ENCODE peak calls at places on chromosomes 16 and 17, in eight cellular contexts. U, K, R, M, Q, I, H and L are unnamed samples.

GRCh38 chr17:1509255-1509943 is 7.0 kb downstream of the INPP5K start:
- DNase-seq in U (no peak), K (no peak), R (no peak), M (no peak), Q (peak), I (no peak), H (no peak), L (no peak)

GRCh38 chr16:62050793-62051192 is 14.6 kb upstream of the CDH8 start:
- DNase-seq in U (no peak), K (no peak), R (no peak), M (no peak), Q (no peak), I (no peak), H (no peak), L (no peak)

GRCh38 chr16:88195911-88196465 is 186.8 kb upstream of the ZNF469 start:
- DNase-seq in U (no peak), K (no peak), R (no peak), M (no peak), Q (no peak), I (no peak), H (no peak), L (no peak)

GRCh38 chr16:4176794-4177438 is 60.7 kb upstream of the ADCY9 start:
- DNase-seq in U (peak), K (no peak), R (peak), M (no peak), Q (peak), I (no peak), H (no peak), L (no peak)

GRCh38 chr17:55545765-55546164 is 34.5 kb upstream of the SMIM36 start:
- DNase-seq in U (no peak), K (no peak), R (no peak), M (no peak), Q (no peak), I (no peak), H (no peak), L (no peak)

GRCh38 chr17:38509772-38510423 is 81.6 kb downstream of the ARHGAP23 start:
- DNase-seq in U (no peak), K (no peak), R (no peak), M (peak), Q (no peak), I (no peak), H (no peak), L (peak)

GRCh38 chr17:2904135-2904534 is 107.9 kb downstream of the RAP1GAP2 start:
- DNase-seq in U (no peak), K (peak), R (no peak), M (no peak), Q (no peak), I (no peak), H (no peak), L (peak)

GRCh38 chr16:47777191-47777590 is 316.1 kb downstream of the PHKB start:
- DNase-seq in U (peak), K (no peak), R (no peak), M (no peak), Q (peak), I (no peak), H (no peak), L (no peak)

GRCh38 chr16:84753412-84754325 is 53.9 kb downstream of the USP10 start:
- DNase-seq in U (no peak), K (no peak), R (no peak), M (no peak), Q (no peak), I (no peak), H (no peak), L (no peak)

GRCh38 chr17:45722161-45722560 is 62.0 kb upstream of the CRHR1 start:
- DNase-seq in U (peak), K (no peak), R (peak), M (peak), Q (no peak), I (no peak), H (no peak), L (peak)

GRCh38 chr17:79006794-79007503 is 2.6 kb downstream of the CANT1 start:
- DNase-seq in U (no peak), K (no peak), R (no peak), M (no peak), Q (no peak), I (no peak), H (no peak), L (no peak)

GRCh38 chr17:72726936-72727335 is 365.6 kb downstream of the SLC39A11 start:
- DNase-seq in U (peak), K (no peak), R (no peak), M (no peak), Q (peak), I (no peak), H (peak), L (no peak)

GRCh38 chr17:50923611-50924010 is 57.5 kb upstream of the TOB1 start:
- DNase-seq in U (no peak), K (no peak), R (no peak), M (no peak), Q (no peak), I (no peak), H (no peak), L (no peak)

GRCh38 chr16:10538583-10538982 is 41.8 kb downstream of the EMP2 start:
- DNase-seq in U (no peak), K (no peak), R (no peak), M (no peak), Q (no peak), I (no peak), H (no peak), L (no peak)

GRCh38 chr17:78127240-78127887 is 1.2 kb downstream of the TMC6 start:
- DNase-seq in U (peak), K (peak), R (peak), M (peak), Q (no peak), I (no peak), H (peak), L (no peak)

GRCh38 chr17:56108811-56109284 is 44.4 kb upstream of the ANKFN1 start:
- DNase-seq in U (no peak), K (no peak), R (peak), M (no peak), Q (no peak), I (no peak), H (no peak), L (no peak)

GRCh38 chr17:48541574-48542113 is 3.3 kb downstream of the HOXB2 start:
- DNase-seq in U (no peak), K (no peak), R (no peak), M (no peak), Q (peak), I (no peak), H (peak), L (peak)

GRCh38 chr16:50394215-50394802 is 25.5 kb upstream of the BRD7 start:
- DNase-seq in U (no peak), K (no peak), R (no peak), M (no peak), Q (no peak), I (no peak), H (no peak), L (no peak)

GRCh38 chr16:11036040-11036439 is 91.7 kb downstream of the CLEC16A start:
- DNase-seq in U (no peak), K (no peak), R (no peak), M (no peak), Q (no peak), I (no peak), H (no peak), L (no peak)

GRCh38 chr17:8320990-8321389 is 10.9 kb downstream of the ARHGEF15 start:
- DNase-seq in U (no peak), K (no peak), R (no peak), M (no peak), Q (no peak), I (no peak), H (no peak), L (no peak)

GRCh38 chr17:5431929-5432556 is 6.9 kb downstream of the C1QBP start:
- DNase-seq in U (no peak), K (no peak), R (no peak), M (no peak), Q (peak), I (no peak), H (no peak), L (no peak)

GRCh38 chr16:48522041-48522440 is 87.9 kb downstream of the N4BP1 start:
- DNase-seq in U (no peak), K (no peak), R (no peak), M (no peak), Q (no peak), I (no peak), H (no peak), L (no peak)

GRCh38 chr17:64240261-64240740 is 22.8 kb downstream of the TEX2 start:
- DNase-seq in U (no peak), K (no peak), R (peak), M (no peak), Q (no peak), I (no peak), H (no peak), L (no peak)

GRCh38 chr17:76405967-76406647 is 21.7 kb downstream of the SPHK1 start:
- DNase-seq in U (no peak), K (no peak), R (no peak), M (no peak), Q (no peak), I (no peak), H (no peak), L (no peak)

GRCh38 chr16:25596194-25596593 is 95.6 kb upstream of the HS3ST4 start:
- DNase-seq in U (no peak), K (peak), R (no peak), M (no peak), Q (no peak), I (no peak), H (no peak), L (no peak)

GRCh38 chr17:50953831-50954601 is 87.9 kb upstream of the TOB1 start:
- DNase-seq in U (no peak), K (peak), R (no peak), M (peak), Q (peak), I (peak), H (no peak), L (peak)

GRCh38 chr16:46762583-46762982 is 14.4 kb upstream of the MYLK3 start:
- DNase-seq in U (peak), K (no peak), R (no peak), M (no peak), Q (peak), I (no peak), H (no peak), L (no peak)

GRCh38 chr17:74959826-74960738 is 12.5 kb downstream of the HID1 start:
- DNase-seq in U (no peak), K (no peak), R (no peak), M (no peak), Q (peak), I (no peak), H (no peak), L (no peak)

GRCh38 chr16:24977673-24978065 is 37.5 kb downstream of the ARHGAP17 start:
- DNase-seq in U (peak), K (no peak), R (no peak), M (no peak), Q (no peak), I (no peak), H (no peak), L (no peak)

GRCh38 chr17:29140051-29140582 is 40.1 kb downstream of the MYO18A start:
- DNase-seq in U (peak), K (peak), R (peak), M (peak), Q (peak), I (no peak), H (peak), L (peak)

GRCh38 chr17:71032746-71033273 is 863.5 kb downstream of the KCNJ2 start:
- DNase-seq in U (no peak), K (no peak), R (no peak), M (no peak), Q (no peak), I (no peak), H (no peak), L (peak)

GRCh38 chr16:82936941-82937551 is 310.3 kb downstream of the CDH13 start:
- DNase-seq in U (no peak), K (no peak), R (no peak), M (peak), Q (peak), I (no peak), H (no peak), L (no peak)

GRCh38 chr16:77636615-77637014 is 85.7 kb upstream of the NUDT7 start:
- DNase-seq in U (no peak), K (no peak), R (no peak), M (no peak), Q (no peak), I (no peak), H (no peak), L (no peak)

DNA sequence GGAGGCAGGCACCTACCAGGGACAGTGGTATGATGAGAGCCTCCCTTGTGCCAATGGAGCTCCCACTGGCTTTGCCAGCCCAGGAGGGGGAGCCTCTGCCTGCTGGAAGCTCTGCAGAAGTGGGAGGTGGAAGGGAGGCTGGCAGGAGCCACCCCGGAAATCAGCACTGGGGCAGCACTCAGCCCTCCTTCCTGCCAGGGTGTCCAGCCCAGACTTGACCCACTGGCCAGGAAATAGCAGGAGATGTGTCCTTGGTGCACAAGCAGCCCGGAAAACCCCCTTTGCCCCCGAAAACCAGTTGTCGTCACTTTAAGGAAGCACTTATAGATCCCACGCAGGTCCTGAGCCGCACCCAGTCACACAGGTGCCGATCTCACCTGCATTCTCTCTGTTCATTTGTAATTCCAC is 49.3 kb upstream of the CACNG4 start:
- DNase-seq in U (peak), K (peak), R (peak), M (no peak), Q (peak), I (no peak), H (no peak), L (no peak)
- TF ChIP-seq CTCF in U (peak), K (no peak), R (peak), M (no peak), Q (peak), I (no peak), H (no peak), L (no peak)

GRCh38 chr17:43324205-43324893 is 74.4 kb upstream of the ARL4D start:
- DNase-seq in U (no peak), K (no peak), R (peak), M (peak), Q (no peak), I (no peak), H (no peak), L (peak)
- TF ChIP-seq CTCF in U (no peak), K (no peak), R (no peak), M (peak), Q (no peak), I (no peak), H (no peak), L (peak)

DNA sequence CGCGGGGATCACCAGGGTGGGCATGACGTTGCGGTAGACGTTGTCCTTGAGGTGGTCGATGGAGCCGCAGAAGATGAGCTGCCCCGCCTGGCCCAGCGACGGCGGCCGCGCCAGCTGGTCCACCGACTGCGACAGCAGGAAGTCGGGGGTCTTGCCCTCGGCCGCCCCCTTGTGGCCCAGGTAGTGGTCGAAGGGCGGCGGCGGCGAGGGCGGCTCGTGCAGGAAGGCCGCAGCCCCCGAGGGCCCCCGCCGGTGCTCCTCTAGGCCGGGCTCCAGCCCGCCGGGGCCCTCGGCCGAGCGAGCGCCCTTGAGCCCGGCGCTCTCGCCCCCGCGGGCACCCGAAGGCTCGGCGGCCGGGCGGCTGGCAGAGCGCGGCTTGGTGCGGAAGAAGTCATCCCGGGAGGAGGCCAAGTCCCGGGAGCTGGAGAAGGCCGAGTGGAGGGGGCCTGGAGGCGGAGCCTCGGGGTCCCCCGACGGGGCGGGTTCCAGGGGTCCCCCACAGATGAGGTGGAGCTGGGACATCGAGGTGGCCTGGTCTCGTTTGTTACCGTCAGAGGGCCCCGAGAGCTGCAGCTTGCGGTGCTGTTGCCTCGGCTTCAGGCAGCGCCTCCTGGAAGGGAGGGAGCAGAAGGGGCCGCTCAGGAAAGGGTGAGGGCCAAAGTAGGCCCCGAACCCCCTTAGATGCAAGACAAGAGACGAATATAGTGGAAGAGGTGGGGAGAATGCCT is 8.9 kb downstream of the FAM171A2 start:
- DNase-seq in U (no peak), K (peak), R (no peak), M (peak), Q (no peak), I (no peak), H (peak), L (peak)
- TF ChIP-seq CTCF in U (no peak), K (no peak), R (peak), M (peak), Q (no peak), I (no peak), H (no peak), L (peak)

GRCh38 chr17:61463068-61463980 is 11.1 kb downstream of the TBX4 start:
- DNase-seq in U (no peak), K (no peak), R (no peak), M (no peak), Q (no peak), I (no peak), H (no peak), L (peak)
- TF ChIP-seq CTCF in U (peak), K (no peak), R (no peak), M (no peak), Q (no peak), I (no peak), H (no peak), L (peak)

GRCh38 chr17:31650756-31651520 is 208.1 kb downstream of the COPRS start:
- DNase-seq in U (no peak), K (no peak), R (no peak), M (no peak), Q (no peak), I (no peak), H (no peak), L (no peak)

GRCh38 chr17:31646642-31647041 is 212.4 kb downstream of the COPRS start:
- DNase-seq in U (no peak), K (no peak), R (no peak), M (no peak), Q (no peak), I (no peak), H (no peak), L (no peak)

GRCh38 chr17:31649302-31649701 is 209.7 kb downstream of the COPRS start:
- DNase-seq in U (no peak), K (no peak), R (no peak), M (no peak), Q (peak), I (peak), H (no peak), L (no peak)

DNA sequence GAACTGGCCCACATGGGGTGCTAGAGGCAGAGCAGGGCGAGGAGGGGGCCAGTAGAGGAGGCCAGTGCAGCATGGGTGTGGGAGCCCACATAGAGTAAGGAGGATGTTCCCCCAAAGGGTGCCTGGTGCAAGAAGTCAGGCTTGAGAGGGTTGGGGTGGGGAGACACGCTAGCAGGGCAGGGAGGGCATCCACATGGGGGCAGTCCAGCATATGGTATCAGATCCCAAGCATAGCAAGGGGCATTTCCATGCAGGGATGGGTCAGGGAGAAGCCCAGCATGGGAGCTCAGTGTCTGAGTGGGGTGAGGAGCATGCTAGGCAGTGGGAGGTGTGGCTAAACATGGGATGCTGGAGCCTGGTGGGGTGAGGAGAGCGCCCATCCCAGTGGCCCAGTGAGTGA is 213.7 kb downstream of the COPRS start:
- DNase-seq in U (no peak), K (no peak), R (no peak), M (no peak), Q (no peak), I (peak), H (no peak), L (no peak)
- TF ChIP-seq CTCF in U (no peak), K (no peak), R (no peak), M (no peak), Q (no peak), I (no peak), H (no peak), L (no peak)

GRCh38 chr17:11742891-11743290 is 144.6 kb downstream of the DNAH9 start:
- DNase-seq in U (no peak), K (no peak), R (no peak), M (no peak), Q (no peak), I (no peak), H (no peak), L (no peak)

GRCh38 chr17:11739848-11740247 is 141.6 kb downstream of the DNAH9 start:
- DNase-seq in U (no peak), K (no peak), R (no peak), M (no peak), Q (no peak), I (no peak), H (no peak), L (no peak)

GRCh38 chr17:11747441-11747840 is 149.2 kb downstream of the DNAH9 start:
- DNase-seq in U (no peak), K (no peak), R (no peak), M (no peak), Q (no peak), I (no peak), H (no peak), L (no peak)

DNA sequence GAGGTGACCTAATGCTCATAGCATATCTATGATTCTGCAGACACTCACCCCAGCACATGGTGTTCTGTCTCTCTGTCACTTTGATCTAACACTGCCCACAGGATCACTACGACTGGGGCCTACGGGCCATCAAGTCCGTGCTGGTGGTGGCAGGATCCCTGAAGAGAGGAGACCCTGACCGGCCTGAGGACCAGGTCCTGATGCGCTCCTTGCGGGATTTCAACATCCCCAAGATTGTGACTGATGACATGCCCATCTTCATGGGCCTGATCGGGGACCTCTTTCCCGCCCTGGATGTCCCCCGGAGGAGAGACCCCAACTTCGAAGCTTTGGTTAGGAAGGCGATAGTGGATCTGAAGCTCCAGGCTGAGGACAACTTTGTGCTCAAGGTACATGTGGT is 146.4 kb downstream of the DNAH9 start:
- DNase-seq in U (no peak), K (no peak), R (no peak), M (no peak), Q (no peak), I (no peak), H (no peak), L (no peak)
- TF ChIP-seq CTCF in U (no peak), K (no peak), R (no peak), M (no peak), Q (no peak), I (no peak), H (no peak), L (no peak)

DNA sequence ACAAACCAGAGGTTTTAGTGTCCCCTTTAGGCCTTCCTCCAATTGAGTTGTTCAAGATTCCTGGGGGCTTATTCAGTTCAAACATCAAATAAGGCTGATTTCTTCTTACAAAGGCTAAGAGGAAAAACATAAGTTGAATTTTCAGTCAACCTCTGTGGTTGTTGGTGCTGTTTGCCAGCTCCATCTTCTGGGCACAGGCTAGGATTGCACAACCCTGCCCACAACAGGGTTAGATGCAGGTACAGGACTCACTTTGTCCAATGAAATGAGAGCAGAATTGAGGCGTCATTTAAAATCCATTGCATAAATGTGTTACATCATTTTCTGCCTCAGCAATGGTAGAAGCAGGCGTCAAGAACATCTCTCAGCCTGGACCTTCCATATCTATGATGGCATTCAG is 173.3 kb downstream of the PMP22 start:
- DNase-seq in U (peak), K (no peak), R (peak), M (no peak), Q (peak), I (no peak), H (no peak), L (no peak)
- TF ChIP-seq CTCF in U (peak), K (peak), R (no peak), M (no peak), Q (peak), I (no peak), H (no peak), L (no peak)

GRCh38 chr16:89599451-89599858 is 14.0 kb upstream of the DPEP1 start:
- DNase-seq in U (peak), K (peak), R (peak), M (peak), Q (peak), I (no peak), H (peak), L (peak)
- TF ChIP-seq CTCF in U (peak), K (no peak), R (peak), M (no peak), Q (peak), I (no peak), H (no peak), L (peak)